ENCODE peak calls at places on chromosomes 4 and X, in four cellular contexts. One of them, this sample, is unnamed. For H3K27me3, the result is how much of the 10 kb centered on the place peaks cover.

GRCh38 chr4:7763788-7764187 is 175.9 kb downstream of the AFAP1 start:
- DNase-seq in mammary epithelial cell: peak
- DNase-seq in GM23248: peak
- DNase-seq in astrocyte: peak
- DNase-seq in this sample: no peak

GRCh38 chrX:136767104-136767941 is 13.4 kb downstream of the ARHGEF6 start:
- DNase-seq in mammary epithelial cell: peak
- DNase-seq in GM23248: peak
- DNase-seq in astrocyte: peak
- DNase-seq in this sample: peak

GRCh38 chrX:115229337-115229991 is 4.4 kb downstream of the LRCH2 start:
- DNase-seq in mammary epithelial cell: no peak
- DNase-seq in GM23248: no peak
- DNase-seq in astrocyte: no peak
- DNase-seq in this sample: no peak

GRCh38 chrX:148380614-148381561 is 119.5 kb upstream of the AFF2 start:
- DNase-seq in mammary epithelial cell: peak
- DNase-seq in GM23248: peak
- DNase-seq in astrocyte: peak
- DNase-seq in this sample: peak

GRCh38 chr4:911871-912490 is 20.1 kb downstream of the GAK start:
- DNase-seq in mammary epithelial cell: no peak
- DNase-seq in GM23248: no peak
- DNase-seq in astrocyte: no peak
- DNase-seq in this sample: no peak

GRCh38 chr4:183504930-183505555 is at the start of gene ING2:
- DNase-seq in mammary epithelial cell: peak
- DNase-seq in GM23248: peak
- DNase-seq in astrocyte: peak
- DNase-seq in this sample: peak

GRCh38 chr4:184475096-184475461 is 729 bp upstream of the IRF2 start:
- DNase-seq in mammary epithelial cell: peak
- DNase-seq in GM23248: peak
- DNase-seq in astrocyte: peak
- DNase-seq in this sample: peak

GRCh38 chr4:173879286-173879908 is 349.4 kb upstream of the HAND2 start:
- DNase-seq in mammary epithelial cell: no peak
- DNase-seq in GM23248: no peak
- DNase-seq in astrocyte: no peak
- DNase-seq in this sample: no peak

GRCh38 chr4:89837385-89837995 is 529 bp upstream of the SNCA start:
- DNase-seq in mammary epithelial cell: peak
- DNase-seq in GM23248: peak
- DNase-seq in astrocyte: peak
- DNase-seq in this sample: no peak

GRCh38 chr4:55437356-55437796 is 41.6 kb downstream of the TMEM165 start:
- DNase-seq in mammary epithelial cell: no peak
- DNase-seq in GM23248: peak
- DNase-seq in astrocyte: peak
- DNase-seq in this sample: no peak

GRCh38 chr4:47972181-47972580 is 44.3 kb downstream of the CNGA1 start:
- DNase-seq in mammary epithelial cell: no peak
- DNase-seq in GM23248: no peak
- DNase-seq in astrocyte: no peak
- DNase-seq in this sample: peak

GRCh38 chr4:168441412-168441811 is 38.9 kb downstream of the DDX60L start:
- DNase-seq in mammary epithelial cell: no peak
- DNase-seq in GM23248: peak
- DNase-seq in astrocyte: no peak
- DNase-seq in this sample: no peak

GRCh38 chrX:39953879-39954278 is 143.9 kb downstream of the BCOR start:
- DNase-seq in mammary epithelial cell: peak
- DNase-seq in GM23248: no peak
- DNase-seq in astrocyte: peak
- DNase-seq in this sample: no peak

GRCh38 chr4:6815029-6815836 is 32.7 kb downstream of the KIAA0232 start:
- DNase-seq in mammary epithelial cell: peak
- DNase-seq in GM23248: no peak
- DNase-seq in astrocyte: no peak
- DNase-seq in this sample: no peak

GRCh38 chr4:183541081-183542045 is 36.5 kb downstream of the ING2 start:
- DNase-seq in mammary epithelial cell: no peak
- DNase-seq in GM23248: no peak
- DNase-seq in astrocyte: no peak
- DNase-seq in this sample: no peak

GRCh38 chrX:151982217-151982616 is 7.7 kb upstream of the GABRE start:
- DNase-seq in mammary epithelial cell: peak
- DNase-seq in GM23248: peak
- DNase-seq in astrocyte: peak
- DNase-seq in this sample: no peak

GRCh38 chr4:4368821-4369580 is 17.9 kb upstream of the NSG1 start:
- DNase-seq in mammary epithelial cell: no peak
- DNase-seq in GM23248: peak
- DNase-seq in astrocyte: no peak
- DNase-seq in this sample: no peak

GRCh38 chr4:1290165-1290977 is 680 bp downstream of the MAEA start:
- DNase-seq in mammary epithelial cell: peak
- DNase-seq in GM23248: peak
- DNase-seq in astrocyte: no peak
- DNase-seq in this sample: peak

GRCh38 chr4:25234390-25235367 is 846 bp downstream of the PI4K2B start:
- DNase-seq in mammary epithelial cell: peak
- DNase-seq in GM23248: peak
- DNase-seq in astrocyte: peak
- DNase-seq in this sample: peak

GRCh38 chr4:65943076-65943475 is 272.8 kb upstream of the EPHA5 start:
- DNase-seq in mammary epithelial cell: peak
- DNase-seq in GM23248: peak
- DNase-seq in astrocyte: peak
- DNase-seq in this sample: no peak

GRCh38 chr4:1414831-1415680 is 8.8 kb upstream of the NKX1-1 start:
- DNase-seq in mammary epithelial cell: no peak
- DNase-seq in GM23248: no peak
- DNase-seq in astrocyte: no peak
- DNase-seq in this sample: no peak

GRCh38 chrX:43976216-43976615 is 3.0 kb upstream of the NDP start:
- DNase-seq in mammary epithelial cell: no peak
- DNase-seq in GM23248: no peak
- DNase-seq in astrocyte: no peak
- DNase-seq in this sample: no peak

GRCh38 chr4:48205092-48205491 is 64.5 kb downstream of the TEC start:
- DNase-seq in mammary epithelial cell: no peak
- DNase-seq in GM23248: no peak
- DNase-seq in astrocyte: no peak
- DNase-seq in this sample: no peak

GRCh38 chrX:49271341-49271740 is 1.7 kb downstream of the PPP1R3F start:
- DNase-seq in mammary epithelial cell: no peak
- DNase-seq in GM23248: no peak
- DNase-seq in astrocyte: no peak
- DNase-seq in this sample: no peak

GRCh38 chr4:120921456-120922389 is 803 bp downstream of the PRDM5 start:
- DNase-seq in mammary epithelial cell: peak
- DNase-seq in GM23248: peak
- DNase-seq in astrocyte: peak
- DNase-seq in this sample: peak

GRCh38 chr4:134345249-134345648 is 143.7 kb upstream of the PABPC4L start:
- DNase-seq in mammary epithelial cell: no peak
- DNase-seq in GM23248: no peak
- DNase-seq in astrocyte: no peak
- DNase-seq in this sample: no peak

GRCh38 chr4:71765349-71765748 is 18.5 kb downstream of the GC start:
- DNase-seq in mammary epithelial cell: peak
- DNase-seq in GM23248: peak
- DNase-seq in astrocyte: peak
- DNase-seq in this sample: no peak

GRCh38 chr4:16694491-16695276 is 203.8 kb downstream of the LDB2 start:
- DNase-seq in mammary epithelial cell: no peak
- DNase-seq in GM23248: no peak
- DNase-seq in astrocyte: no peak
- DNase-seq in this sample: no peak

GRCh38 chr4:40842725-40843401 is 93.1 kb downstream of the NSUN7 start:
- DNase-seq in mammary epithelial cell: no peak
- DNase-seq in GM23248: no peak
- DNase-seq in astrocyte: no peak
- DNase-seq in this sample: no peak

GRCh38 chr4:83546796-83547195 is 10.9 kb downstream of the GPAT3 start:
- DNase-seq in mammary epithelial cell: no peak
- DNase-seq in GM23248: peak
- DNase-seq in astrocyte: no peak
- DNase-seq in this sample: no peak

DNA sequence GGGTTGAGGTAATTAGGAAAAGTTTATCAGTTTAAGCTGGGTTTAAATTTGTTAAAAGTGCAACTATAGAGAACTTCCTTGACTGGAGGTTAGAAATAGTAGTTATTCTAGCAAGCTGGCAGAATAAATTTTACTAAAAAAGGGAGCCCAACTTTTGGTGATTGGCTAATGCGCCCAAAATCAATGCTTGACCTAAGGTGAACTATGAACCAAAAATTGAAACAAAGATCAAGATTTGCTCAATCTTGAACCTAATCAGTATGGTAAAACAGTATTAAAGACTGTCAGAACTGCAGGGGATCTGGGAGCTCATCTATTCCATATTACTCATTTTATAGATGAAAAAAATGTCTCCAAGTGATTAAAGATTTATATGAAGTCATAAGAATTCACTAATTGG is 6.1 kb upstream of the SPATA18 start:
- DNase-seq in mammary epithelial cell: no peak
- DNase-seq in GM23248: no peak
- DNase-seq in astrocyte: no peak
- DNase-seq in this sample: no peak
- H3K27me3 ChIP-seq in mammary epithelial cell: under half
- H3K27me3 ChIP-seq in GM23248: under half
- H3K27me3 ChIP-seq in astrocyte: under half
- H3K27me3 ChIP-seq in this sample: under half

GRCh38 chr4:76801621-76802545 is 96.1 kb downstream of the SOWAHB start:
- DNase-seq in mammary epithelial cell: no peak
- DNase-seq in GM23248: peak
- DNase-seq in astrocyte: peak
- DNase-seq in this sample: no peak
- TF ChIP-seq EZH2 in mammary epithelial cell: no peak
- TF ChIP-seq EZH2 in GM23248: no peak
- TF ChIP-seq EZH2 in astrocyte: no peak
- TF ChIP-seq EZH2 in this sample: no peak

DNA sequence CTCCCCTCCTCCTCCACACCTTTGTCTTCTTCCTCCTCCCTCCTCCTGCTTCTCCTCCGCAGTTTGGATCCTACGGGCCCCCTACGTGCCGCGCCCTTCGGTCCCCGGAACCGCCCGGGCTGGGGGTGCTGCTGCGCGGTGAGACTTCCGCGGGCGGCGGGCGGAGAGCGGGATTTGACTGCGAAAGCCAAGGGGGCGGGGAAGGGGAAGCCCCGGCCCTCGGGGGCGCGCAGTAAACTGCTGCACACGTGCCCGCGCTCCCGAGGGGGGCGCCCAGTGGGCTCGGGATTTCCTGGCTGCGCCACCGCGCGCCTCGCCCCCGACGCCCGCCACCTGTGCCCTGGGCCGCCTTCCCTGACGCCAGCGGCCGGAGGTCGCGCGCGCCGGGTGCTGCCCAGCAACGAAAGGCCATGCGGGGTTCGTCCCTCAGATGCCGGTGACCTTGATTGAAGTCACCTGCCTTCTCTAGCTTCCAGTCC is 3.3 kb upstream of the NKX3-2 start:
- DNase-seq in mammary epithelial cell: no peak
- DNase-seq in GM23248: no peak
- DNase-seq in astrocyte: no peak
- DNase-seq in this sample: peak
- H3K27me3 ChIP-seq in mammary epithelial cell: under half
- H3K27me3 ChIP-seq in GM23248: half or more
- H3K27me3 ChIP-seq in astrocyte: half or more
- H3K27me3 ChIP-seq in this sample: under half

GRCh38 chr4:139300431-139301142 is 718 bp upstream of the NAA15 start:
- DNase-seq in mammary epithelial cell: peak
- DNase-seq in GM23248: peak
- DNase-seq in astrocyte: peak
- DNase-seq in this sample: no peak

GRCh38 chr4:139301143-139301820 is at the start of gene NAA15:
- DNase-seq in mammary epithelial cell: peak
- DNase-seq in GM23248: peak
- DNase-seq in astrocyte: peak
- DNase-seq in this sample: peak

GRCh38 chr4:139299536-139299935 is 1.8 kb upstream of the NAA15 start:
- DNase-seq in mammary epithelial cell: peak
- DNase-seq in GM23248: peak
- DNase-seq in astrocyte: peak
- DNase-seq in this sample: no peak

GRCh38 chr4:139304920-139305319 is 2.6 kb upstream of the NDUFC1 start:
- DNase-seq in mammary epithelial cell: no peak
- DNase-seq in GM23248: no peak
- DNase-seq in astrocyte: no peak
- DNase-seq in this sample: no peak

GRCh38 chr4:139301821-139302611 is at the start of gene NDUFC1:
- DNase-seq in mammary epithelial cell: peak
- DNase-seq in GM23248: peak
- DNase-seq in astrocyte: peak
- DNase-seq in this sample: peak
- TF ChIP-seq EZH2 in mammary epithelial cell: no peak
- TF ChIP-seq EZH2 in GM23248: no peak
- TF ChIP-seq EZH2 in astrocyte: no peak
- TF ChIP-seq EZH2 in this sample: no peak

DNA sequence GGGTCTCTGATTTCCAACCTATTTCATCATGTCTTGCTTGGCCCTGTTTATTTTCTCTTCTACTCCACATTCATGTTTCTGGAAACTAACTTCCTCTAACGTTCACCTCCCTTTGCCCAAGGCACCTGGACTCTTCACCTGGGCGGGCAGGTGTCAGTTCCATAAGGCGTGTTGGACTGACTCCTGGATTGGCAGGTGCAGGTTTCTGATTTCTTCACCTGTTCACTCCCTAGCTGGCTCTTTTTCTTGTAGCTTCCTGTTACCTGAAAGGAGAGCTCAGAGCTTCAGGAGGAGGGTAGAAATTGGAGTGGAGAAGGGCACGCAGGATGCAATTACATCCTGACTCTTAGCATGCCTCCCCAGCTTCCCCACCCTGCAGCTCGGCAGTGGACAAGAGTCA is 350.8 kb upstream of the KLF3 start:
- DNase-seq in mammary epithelial cell: no peak
- DNase-seq in GM23248: no peak
- DNase-seq in astrocyte: no peak
- DNase-seq in this sample: peak
- H3K27me3 ChIP-seq in mammary epithelial cell: under half
- H3K27me3 ChIP-seq in GM23248: under half
- H3K27me3 ChIP-seq in astrocyte: under half
- H3K27me3 ChIP-seq in this sample: under half